ENCODE peak calls at places on chromosomes 5 and 9, in four cellular contexts. P, T, G and F are unnamed samples.

GRCh38 chr9:4985376-4986266 is 549 bp downstream of the JAK2 start:
- DNase-seq in P (peak; percentile 45), T (peak; percentile 72), G (no peak), F (peak; percentile 45)

GRCh38 chr9:100466828-100467220 is 6.1 kb upstream of the TMEFF1 start:
- DNase-seq in P (no peak), T (no peak), G (no peak), F (no peak)

GRCh38 chr5:178642351-178642909 is 15.6 kb upstream of the CLK4 start:
- DNase-seq in P (no peak), T (no peak), G (no peak), F (peak; percentile 79)

GRCh38 chr9:136204086-136204805 is 682 bp downstream of the LHX3 start:
- DNase-seq in P (no peak), T (no peak), G (no peak), F (no peak)

GRCh38 chr5:161414037-161414436 is 132.5 kb downstream of the GABRB2 start:
- DNase-seq in P (no peak), T (no peak), G (no peak), F (no peak)

GRCh38 chr5:1672396-1672795 is 127.2 kb downstream of the MRPL36 start:
- DNase-seq in P (peak; percentile 59), T (peak; percentile 59), G (no peak), F (no peak)

GRCh38 chr9:88835038-88835466 is 156.2 kb upstream of the S1PR3 start:
- DNase-seq in P (no peak), T (no peak), G (no peak), F (peak; percentile 79)

GRCh38 chr9:124477211-124478013 is 27.2 kb downstream of the ADGRD2 start:
- DNase-seq in P (peak; percentile 61), T (peak; percentile 46), G (no peak), F (no peak)

GRCh38 chr9:90813523-90813922 is 11.9 kb downstream of the SYK start:
- DNase-seq in P (no peak), T (no peak), G (no peak), F (no peak)

GRCh38 chr5:178453224-178453623 is 137.0 kb downstream of the COL23A1 start:
- DNase-seq in P (no peak), T (no peak), G (peak; percentile 17), F (peak; percentile 41)

GRCh38 chr9:134231330-134231745 is 67.0 kb upstream of the RNU6ATAC start:
- DNase-seq in P (no peak), T (no peak), G (no peak), F (no peak)
- H2BK120ac ChIP-seq in P (no peak overlapping the region), T (no peak overlapping the region), G (no peak overlapping the region), F (peak overlapping the region; percentile 60)

DNA sequence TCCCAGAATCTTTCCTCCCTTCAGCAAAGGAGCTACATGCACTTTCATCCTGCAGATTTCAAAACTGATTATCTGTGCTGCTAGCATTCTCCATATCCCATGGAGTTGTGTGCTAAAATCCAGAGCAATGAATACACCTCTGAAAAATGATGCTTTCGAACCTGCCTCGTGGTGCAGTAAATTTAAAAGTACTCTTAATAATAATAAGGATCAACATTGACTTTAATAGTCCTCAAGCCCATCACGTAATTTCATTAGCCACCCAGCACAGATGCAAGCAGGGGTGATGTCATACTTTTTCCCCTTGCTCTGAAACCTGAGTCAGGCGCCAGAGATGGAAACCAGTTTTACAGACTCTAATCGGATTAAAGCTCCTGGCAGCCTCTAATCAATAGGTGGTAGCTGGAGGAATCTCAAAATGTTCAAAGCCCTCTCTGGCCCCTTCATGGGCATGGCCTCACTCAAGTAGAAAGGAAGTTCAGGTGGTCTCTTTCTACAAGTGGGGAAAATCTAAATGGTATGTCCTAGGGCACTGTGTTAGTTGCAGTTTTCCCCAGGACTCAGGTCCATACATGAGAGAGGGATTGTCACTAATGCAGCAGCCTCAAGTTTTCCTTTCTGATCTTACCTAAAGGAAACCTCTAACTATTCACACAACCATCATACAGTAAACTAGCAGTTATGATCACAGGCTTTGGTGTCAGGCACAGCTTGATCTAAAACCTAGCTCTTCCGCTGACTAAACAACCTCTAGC is 221.5 kb upstream of the SLC30A5 start:
- DNase-seq in P (no peak), T (peak; percentile 80), G (no peak), F (no peak)
- H4K5ac ChIP-seq in P (no peak overlapping the region), T (no peak overlapping the region), G (no peak overlapping the region), F (no peak overlapping the region)

DNA sequence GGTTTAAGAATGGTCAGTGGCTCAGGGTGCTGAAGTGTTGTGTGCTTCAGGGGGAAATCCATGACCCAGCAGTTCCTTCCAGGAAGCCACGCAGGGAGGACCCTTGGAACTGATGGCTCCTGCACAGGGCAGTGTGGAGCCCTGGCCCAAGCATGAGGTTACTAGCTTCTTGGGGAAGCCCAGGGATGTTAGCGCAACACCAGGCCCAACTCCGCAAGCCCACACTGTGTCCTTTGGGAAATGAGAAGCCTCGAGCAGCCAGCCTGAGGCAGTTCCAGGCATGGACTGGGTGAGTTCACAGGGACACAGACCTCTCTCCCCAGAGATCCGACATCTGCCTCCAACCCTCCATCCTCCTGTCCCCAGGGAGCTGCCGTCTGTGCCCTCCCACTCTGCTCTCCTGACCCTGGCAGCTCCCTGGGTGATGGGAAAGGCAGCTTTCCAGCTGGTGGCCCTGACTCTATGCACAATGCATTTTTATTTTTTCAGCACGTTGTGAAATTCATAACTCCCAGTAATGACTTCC is 33.9 kb downstream of the LMX1B start:
- DNase-seq in P (no peak), T (no peak), G (no peak), F (no peak)
- H2BK120ac ChIP-seq in P (no peak overlapping the region), T (no peak overlapping the region), G (no peak overlapping the region), F (no peak overlapping the region)

GRCh38 chr5:66906021-66906420 is 290.6 kb downstream of the CD180 start:
- DNase-seq in P (no peak), T (peak; percentile 61), G (no peak), F (no peak)
- H4K5ac ChIP-seq in P (no peak overlapping the region), T (no peak overlapping the region), G (no peak overlapping the region), F (no peak overlapping the region)

GRCh38 chr5:14039063-14039462 is 94.6 kb upstream of the DNAH5 start:
- DNase-seq in P (no peak), T (no peak), G (no peak), F (peak; percentile 51)
- H2BK120ac ChIP-seq in P (no peak overlapping the region), T (no peak overlapping the region), G (no peak overlapping the region), F (peak overlapping the region; percentile 100)